ENCODE peak calls at places on chromosomes 16 and 17, in six cellular contexts. One of them, this sample, is unnamed.

GRCh38 chr17:77507116-77507885 is 366.5 kb downstream of the SEC14L1 start:
- DNase-seq in left kidney: no peak
- DNase-seq in NCI-H526: no peak
- DNase-seq in NCI-H187: no peak
- DNase-seq in NCI-H460: no peak
- DNase-seq in neural crest cell: no peak
- DNase-seq in this sample: peak

GRCh38 chr16:87806608-87807546 is 41.1 kb upstream of the KLHDC4 start:
- DNase-seq in left kidney: peak
- DNase-seq in NCI-H526: peak
- DNase-seq in NCI-H187: peak
- DNase-seq in NCI-H460: peak
- DNase-seq in neural crest cell: no peak
- DNase-seq in this sample: peak

GRCh38 chr16:84947022-84947421 is 64.3 kb downstream of the ZDHHC7 start:
- DNase-seq in left kidney: peak
- DNase-seq in NCI-H526: no peak
- DNase-seq in NCI-H187: no peak
- DNase-seq in NCI-H460: no peak
- DNase-seq in neural crest cell: no peak
- DNase-seq in this sample: no peak

GRCh38 chr17:60602385-60602742 is 2.4 kb downstream of the PPM1D start:
- DNase-seq in left kidney: peak
- DNase-seq in NCI-H526: no peak
- DNase-seq in NCI-H187: no peak
- DNase-seq in NCI-H460: no peak
- DNase-seq in neural crest cell: no peak
- DNase-seq in this sample: no peak

GRCh38 chr16:55301385-55302008 is 22.5 kb upstream of the IRX6 start:
- DNase-seq in left kidney: peak
- DNase-seq in NCI-H526: no peak
- DNase-seq in NCI-H187: no peak
- DNase-seq in NCI-H460: no peak
- DNase-seq in neural crest cell: no peak
- DNase-seq in this sample: no peak

GRCh38 chr16:71895679-71896385 is 501 bp downstream of the IST1 start:
- DNase-seq in left kidney: peak
- DNase-seq in NCI-H526: no peak
- DNase-seq in NCI-H187: no peak
- DNase-seq in NCI-H460: no peak
- DNase-seq in neural crest cell: no peak
- DNase-seq in this sample: no peak

GRCh38 chr16:47611042-47611441 is 149.9 kb downstream of the PHKB start:
- DNase-seq in left kidney: no peak
- DNase-seq in NCI-H526: no peak
- DNase-seq in NCI-H187: no peak
- DNase-seq in NCI-H460: no peak
- DNase-seq in neural crest cell: no peak
- DNase-seq in this sample: no peak

GRCh38 chr17:28956861-28957260 is 5.5 kb upstream of the PHF12 start:
- DNase-seq in left kidney: no peak
- DNase-seq in NCI-H526: no peak
- DNase-seq in NCI-H187: no peak
- DNase-seq in NCI-H460: no peak
- DNase-seq in neural crest cell: no peak
- DNase-seq in this sample: peak

GRCh38 chr16:67199011-67199807 is at the start of gene ELMO3:
- DNase-seq in left kidney: peak
- DNase-seq in NCI-H526: peak
- DNase-seq in NCI-H187: no peak
- DNase-seq in NCI-H460: no peak
- DNase-seq in neural crest cell: no peak
- DNase-seq in this sample: peak

GRCh38 chr17:68431661-68432071 is 25.6 kb downstream of the WIPI1 start:
- DNase-seq in left kidney: peak
- DNase-seq in NCI-H526: no peak
- DNase-seq in NCI-H187: no peak
- DNase-seq in NCI-H460: peak
- DNase-seq in neural crest cell: peak
- DNase-seq in this sample: peak

GRCh38 chr17:80468222-80468621 is 8.2 kb downstream of the NPTX1 start:
- DNase-seq in left kidney: peak
- DNase-seq in NCI-H526: no peak
- DNase-seq in NCI-H187: no peak
- DNase-seq in NCI-H460: no peak
- DNase-seq in neural crest cell: no peak
- DNase-seq in this sample: no peak

GRCh38 chr16:87689956-87690465 is 75.8 kb downstream of the KLHDC4 start:
- DNase-seq in left kidney: no peak
- DNase-seq in NCI-H526: no peak
- DNase-seq in NCI-H187: no peak
- DNase-seq in NCI-H460: no peak
- DNase-seq in neural crest cell: no peak
- DNase-seq in this sample: no peak

GRCh38 chr17:19796457-19796856 is 48.4 kb upstream of the ALDH3A1 start:
- DNase-seq in left kidney: no peak
- DNase-seq in NCI-H526: no peak
- DNase-seq in NCI-H187: no peak
- DNase-seq in NCI-H460: no peak
- DNase-seq in neural crest cell: no peak
- DNase-seq in this sample: no peak

GRCh38 chr17:70484496-70484895 is 315.2 kb downstream of the KCNJ2 start:
- DNase-seq in left kidney: no peak
- DNase-seq in NCI-H526: no peak
- DNase-seq in NCI-H187: no peak
- DNase-seq in NCI-H460: no peak
- DNase-seq in neural crest cell: no peak
- DNase-seq in this sample: no peak

GRCh38 chr16:21611178-21611545 is 11.8 kb downstream of the METTL9 start:
- DNase-seq in left kidney: no peak
- DNase-seq in NCI-H526: no peak
- DNase-seq in NCI-H187: no peak
- DNase-seq in NCI-H460: peak
- DNase-seq in neural crest cell: no peak
- DNase-seq in this sample: no peak

GRCh38 chr17:76548378-76549214 is 8.8 kb downstream of the PRCD start:
- DNase-seq in left kidney: peak
- DNase-seq in NCI-H526: no peak
- DNase-seq in NCI-H187: no peak
- DNase-seq in NCI-H460: no peak
- DNase-seq in neural crest cell: no peak
- DNase-seq in this sample: peak

GRCh38 chr17:6231465-6231864 is 161.3 kb downstream of the WSCD1 start:
- DNase-seq in left kidney: no peak
- DNase-seq in NCI-H526: no peak
- DNase-seq in NCI-H187: no peak
- DNase-seq in NCI-H460: no peak
- DNase-seq in neural crest cell: no peak
- DNase-seq in this sample: no peak

GRCh38 chr16:86635181-86635580 is 56.8 kb downstream of the FOXL1 start:
- DNase-seq in left kidney: no peak
- DNase-seq in NCI-H526: no peak
- DNase-seq in NCI-H187: no peak
- DNase-seq in NCI-H460: no peak
- DNase-seq in neural crest cell: no peak
- DNase-seq in this sample: peak

GRCh38 chr17:19991252-19991885 is 13.7 kb upstream of the AKAP10 start:
- DNase-seq in left kidney: no peak
- DNase-seq in NCI-H526: peak
- DNase-seq in NCI-H187: no peak
- DNase-seq in NCI-H460: no peak
- DNase-seq in neural crest cell: no peak
- DNase-seq in this sample: no peak

GRCh38 chr16:17222756-17223411 is 247.9 kb downstream of the XYLT1 start:
- DNase-seq in left kidney: peak
- DNase-seq in NCI-H526: no peak
- DNase-seq in NCI-H187: no peak
- DNase-seq in NCI-H460: no peak
- DNase-seq in neural crest cell: no peak
- DNase-seq in this sample: no peak

GRCh38 chr17:57811633-57812280 is 38.1 kb downstream of the MRPS23 start:
- DNase-seq in left kidney: peak
- DNase-seq in NCI-H526: no peak
- DNase-seq in NCI-H187: no peak
- DNase-seq in NCI-H460: no peak
- DNase-seq in neural crest cell: no peak
- DNase-seq in this sample: no peak

GRCh38 chr16:3594316-3595109 is 16.9 kb downstream of the SLX4 start:
- DNase-seq in left kidney: no peak
- DNase-seq in NCI-H526: no peak
- DNase-seq in NCI-H187: no peak
- DNase-seq in NCI-H460: no peak
- DNase-seq in neural crest cell: no peak
- DNase-seq in this sample: peak

GRCh38 chr17:55825213-55825612 is 74.4 kb downstream of the PCTP start:
- DNase-seq in left kidney: peak
- DNase-seq in NCI-H526: peak
- DNase-seq in NCI-H187: no peak
- DNase-seq in NCI-H460: no peak
- DNase-seq in neural crest cell: no peak
- DNase-seq in this sample: no peak

GRCh38 chr16:31052131-31052530 is 18.8 kb downstream of the STX4 start:
- DNase-seq in left kidney: no peak
- DNase-seq in NCI-H526: no peak
- DNase-seq in NCI-H187: no peak
- DNase-seq in NCI-H460: peak
- DNase-seq in neural crest cell: no peak
- DNase-seq in this sample: peak

GRCh38 chr16:2996298-2996697 is 16.1 kb upstream of the PKMYT1 start:
- DNase-seq in left kidney: no peak
- DNase-seq in NCI-H526: no peak
- DNase-seq in NCI-H187: no peak
- DNase-seq in NCI-H460: no peak
- DNase-seq in neural crest cell: no peak
- DNase-seq in this sample: no peak

GRCh38 chr17:60832206-60832605 is 154.6 kb downstream of the BCAS3 start:
- DNase-seq in left kidney: peak
- DNase-seq in NCI-H526: no peak
- DNase-seq in NCI-H187: no peak
- DNase-seq in NCI-H460: no peak
- DNase-seq in neural crest cell: peak
- DNase-seq in this sample: no peak

GRCh38 chr17:27644586-27644985 is 13.6 kb downstream of the LGALS9 start:
- DNase-seq in left kidney: no peak
- DNase-seq in NCI-H526: no peak
- DNase-seq in NCI-H187: no peak
- DNase-seq in NCI-H460: no peak
- DNase-seq in neural crest cell: no peak
- DNase-seq in this sample: no peak

GRCh38 chr17:78933959-78934568 is 8.9 kb upstream of the TIMP2 start:
- DNase-seq in left kidney: peak
- DNase-seq in NCI-H526: no peak
- DNase-seq in NCI-H187: no peak
- DNase-seq in NCI-H460: peak
- DNase-seq in neural crest cell: no peak
- DNase-seq in this sample: peak

This sample was measured in osteoblast.